ENCODE peak calls at places on chromosomes 16 and 17, in nine cellular contexts. W is AG10803; Y is GM13976; U is foreskin keratinocyte; J is thoracic aorta; A is A549; C is CD4-positive, alpha-beta T cell; N is progenitor cell of endocrine pancreas; P is D721Med. B is an unnamed sample.

GRCh38 chr16:17380613-17381012 is 90.1 kb downstream of the XYLT1 start:
- DNase-seq in W (peak), Y (no peak), U (no peak), J (no peak), A (no peak), C (no peak), N (no peak), P (no peak), B (no peak)

GRCh38 chr17:75707096-75707720 is 14.1 kb upstream of the ITGB4 start:
- DNase-seq in W (no peak), Y (no peak), U (no peak), J (no peak), A (peak), C (no peak), N (no peak), P (no peak), B (no peak)

GRCh38 chr16:77273815-77274214 is 74.6 kb downstream of the SYCE1L start:
- DNase-seq in W (peak), Y (no peak), U (no peak), J (no peak), A (no peak), C (no peak), N (no peak), P (no peak), B (no peak)

GRCh38 chr17:73594025-73594424 is 50.2 kb downstream of the SDK2 start:
- DNase-seq in W (no peak), Y (no peak), U (no peak), J (no peak), A (no peak), C (no peak), N (no peak), P (no peak), B (no peak)

GRCh38 chr17:55705847-55706246 is 16.8 kb downstream of the TMEM100 start:
- DNase-seq in W (no peak), Y (peak), U (no peak), J (no peak), A (peak), C (no peak), N (no peak), P (no peak), B (no peak)

GRCh38 chr17:29135464-29135863 is 44.7 kb downstream of the MYO18A start:
- DNase-seq in W (no peak), Y (no peak), U (no peak), J (no peak), A (no peak), C (no peak), N (no peak), P (no peak), B (peak)

GRCh38 chr16:51949260-51949659 is 597.7 kb downstream of the TOX3 start:
- DNase-seq in W (no peak), Y (no peak), U (no peak), J (no peak), A (no peak), C (no peak), N (no peak), P (no peak), B (no peak)

GRCh38 chr17:76204277-76204676 is 36.0 kb downstream of the RNF157 start:
- DNase-seq in W (peak), Y (no peak), U (peak), J (no peak), A (peak), C (no peak), N (no peak), P (no peak), B (no peak)

GRCh38 chr17:15263206-15263579 is 1.9 kb downstream of the PMP22 start:
- DNase-seq in W (peak), Y (no peak), U (no peak), J (peak), A (peak), C (no peak), N (no peak), P (no peak), B (no peak)

GRCh38 chr16:3952342-3953131 is 72.0 kb upstream of the CREBBP start:
- DNase-seq in W (peak), Y (peak), U (no peak), J (peak), A (no peak), C (no peak), N (no peak), P (no peak), B (no peak)

GRCh38 chr17:80832266-80832676 is 159.4 kb upstream of the CHMP6 start:
- DNase-seq in W (peak), Y (no peak), U (no peak), J (no peak), A (peak), C (no peak), N (no peak), P (peak), B (no peak)

GRCh38 chr17:5413682-5414081 is 5.8 kb downstream of the NUP88 start:
- DNase-seq in W (peak), Y (no peak), U (peak), J (no peak), A (no peak), C (no peak), N (no peak), P (no peak), B (no peak)

GRCh38 chr16:71726491-71727319 is 2.2 kb upstream of the PHLPP2 start:
- DNase-seq in W (peak), Y (peak), U (no peak), J (no peak), A (no peak), C (no peak), N (no peak), P (no peak), B (no peak)

GRCh38 chr17:28792877-28793666 is 49.3 kb downstream of the TRAF4 start:
- DNase-seq in W (no peak), Y (no peak), U (no peak), J (no peak), A (no peak), C (no peak), N (no peak), P (no peak), B (no peak)

GRCh38 chr17:29784661-29785060 is 145.4 kb downstream of the SSH2 start:
- DNase-seq in W (peak), Y (no peak), U (no peak), J (no peak), A (peak), C (no peak), N (no peak), P (no peak), B (no peak)

GRCh38 chr16:87996962-87997880 is 46.0 kb downstream of the BANP start:
- DNase-seq in W (peak), Y (no peak), U (no peak), J (no peak), A (no peak), C (no peak), N (no peak), P (no peak), B (no peak)

GRCh38 chr17:74227681-74228080 is 14.3 kb downstream of the TTYH2 start:
- DNase-seq in W (no peak), Y (no peak), U (no peak), J (no peak), A (no peak), C (no peak), N (no peak), P (no peak), B (no peak)

GRCh38 chr17:69198238-69198637 is 30.4 kb downstream of the ABCA10 start:
- DNase-seq in W (no peak), Y (no peak), U (no peak), J (no peak), A (no peak), C (no peak), N (no peak), P (no peak), B (no peak)

GRCh38 chr17:51617876-51618455 is 357.6 kb downstream of the UTP18 start:
- DNase-seq in W (no peak), Y (no peak), U (no peak), J (no peak), A (no peak), C (no peak), N (no peak), P (peak), B (no peak)

GRCh38 chr17:15271731-15272130 is 6.6 kb upstream of the PMP22 start:
- DNase-seq in W (no peak), Y (no peak), U (no peak), J (no peak), A (no peak), C (no peak), N (no peak), P (no peak), B (no peak)

GRCh38 chr17:56973520-56973919 is 4.4 kb upstream of the SCPEP1 start:
- DNase-seq in W (no peak), Y (no peak), U (peak), J (no peak), A (no peak), C (no peak), N (no peak), P (no peak), B (no peak)

GRCh38 chr16:89009343-89010209 is 32.6 kb upstream of the CBFA2T3 start:
- DNase-seq in W (no peak), Y (peak), U (no peak), J (no peak), A (no peak), C (peak), N (peak), P (no peak), B (no peak)

GRCh38 chr17:9818760-9819159 is 3.1 kb downstream of the GSG1L2 start:
- DNase-seq in W (no peak), Y (no peak), U (no peak), J (no peak), A (no peak), C (no peak), N (no peak), P (no peak), B (no peak)

GRCh38 chr16:85625053-85625452 is 11.9 kb downstream of the GSE1 start:
- DNase-seq in W (no peak), Y (no peak), U (no peak), J (no peak), A (no peak), C (no peak), N (no peak), P (peak), B (peak)

GRCh38 chr17:41680426-41681040 is 8.2 kb upstream of the EIF1 start:
- DNase-seq in W (no peak), Y (no peak), U (no peak), J (no peak), A (no peak), C (no peak), N (no peak), P (no peak), B (peak)

GRCh38 chr17:17900615-17901520 is 64.1 kb upstream of the SREBF1 start:
- DNase-seq in W (peak), Y (no peak), U (no peak), J (peak), A (peak), C (no peak), N (no peak), P (no peak), B (no peak)

GRCh38 chr16:66275795-66276428 is 90.6 kb upstream of the CDH5 start:
- DNase-seq in W (peak), Y (peak), U (peak), J (no peak), A (peak), C (no peak), N (peak), P (no peak), B (no peak)

GRCh38 chr16:2163211-2163881 is 7.8 kb downstream of the TRAF7 start:
- DNase-seq in W (no peak), Y (no peak), U (peak), J (no peak), A (no peak), C (no peak), N (no peak), P (no peak), B (no peak)

GRCh38 chr17:946510-947236 is 32.9 kb downstream of the NXN start:
- DNase-seq in W (no peak), Y (no peak), U (no peak), J (no peak), A (no peak), C (no peak), N (no peak), P (no peak), B (no peak)

GRCh38 chr16:55392701-55393100 is 68.7 kb downstream of the IRX6 start:
- DNase-seq in W (no peak), Y (no peak), U (peak), J (no peak), A (no peak), C (no peak), N (no peak), P (no peak), B (no peak)

GRCh38 chr17:46264456-46265198 is 30.3 kb upstream of the LRRC37A start:
- DNase-seq in W (peak), Y (no peak), U (peak), J (no peak), A (peak), C (peak), N (no peak), P (no peak), B (no peak)

GRCh38 chr17:33944412-33944811 is 310.7 kb upstream of the CCL2 start:
- DNase-seq in W (no peak), Y (no peak), U (no peak), J (no peak), A (no peak), C (no peak), N (no peak), P (no peak), B (no peak)

GRCh38 chr16:56606688-56607618 is 1.4 kb upstream of the MT2A start:
- DNase-seq in W (peak), Y (no peak), U (peak), J (peak), A (peak), C (no peak), N (no peak), P (no peak), B (no peak)

GRCh38 chr17:8835106-8835505 is 32.4 kb downstream of the PIK3R6 start:
- DNase-seq in W (no peak), Y (no peak), U (no peak), J (no peak), A (no peak), C (no peak), N (no peak), P (no peak), B (no peak)

GRCh38 chr16:22054847-22055590 is 37.3 kb upstream of the VWA3A start:
- DNase-seq in W (no peak), Y (no peak), U (no peak), J (no peak), A (no peak), C (no peak), N (no peak), P (no peak), B (no peak)

GRCh38 chr16:22050963-22051362 is 41.4 kb upstream of the VWA3A start:
- DNase-seq in W (no peak), Y (no peak), U (no peak), J (no peak), A (no peak), C (no peak), N (no peak), P (no peak), B (no peak)

GRCh38 chr16:22053921-22054341 is 38.4 kb upstream of the VWA3A start:
- DNase-seq in W (no peak), Y (no peak), U (no peak), J (no peak), A (no peak), C (no peak), N (no peak), P (no peak), B (no peak)

GRCh38 chr16:22052985-22053384 is 39.4 kb upstream of the VWA3A start:
- DNase-seq in W (no peak), Y (no peak), U (no peak), J (no peak), A (no peak), C (no peak), N (no peak), P (no peak), B (no peak)

GRCh38 chr16:22055881-22056280 is 36.5 kb upstream of the VWA3A start:
- DNase-seq in W (no peak), Y (no peak), U (no peak), J (no peak), A (no peak), C (no peak), N (no peak), P (no peak), B (peak)
- TF ChIP-seq CTCF in W (no peak), Y (no peak), U (peak), J (no peak), A (no peak), C (no peak), N (peak), P (peak), B (no peak)

DNA sequence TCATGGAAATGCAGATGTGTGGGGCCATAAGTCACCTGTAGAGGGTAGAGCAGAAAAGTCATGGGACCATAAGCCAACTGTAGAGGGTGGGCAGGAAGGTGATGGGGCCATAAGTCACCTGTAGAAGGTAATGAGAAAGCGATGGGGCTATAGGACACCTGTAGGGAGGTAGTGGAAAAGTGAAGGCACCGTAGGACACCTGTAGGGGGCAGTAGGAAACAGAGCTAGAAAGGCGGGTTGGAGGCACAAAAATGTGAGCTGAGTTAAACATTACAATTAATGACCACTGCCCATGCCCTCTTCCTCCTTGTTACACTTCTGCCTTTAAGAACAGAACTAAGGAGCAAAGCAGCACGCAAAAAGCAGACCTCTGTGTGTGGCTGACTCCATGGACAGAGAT is 150.1 kb downstream of the SHISA6 start:
- DNase-seq in W (no peak), Y (no peak), U (no peak), J (no peak), A (no peak), C (no peak), N (no peak), P (no peak), B (no peak)
- TF ChIP-seq CTCF in W (no peak), Y (no peak), U (no peak), J (no peak), A (no peak), C (no peak), N (peak), P (no peak), B (peak)

GRCh38 chr16:64365448-64365858 is 756.4 kb downstream of the CDH11 start:
- DNase-seq in W (peak), Y (no peak), U (no peak), J (no peak), A (no peak), C (no peak), N (no peak), P (no peak), B (no peak)

GRCh38 chr16:64364894-64365293 is 757.0 kb downstream of the CDH11 start:
- DNase-seq in W (no peak), Y (no peak), U (no peak), J (no peak), A (no peak), C (no peak), N (no peak), P (no peak), B (no peak)

GRCh38 chr16:64363039-64363438 is 758.8 kb downstream of the CDH11 start:
- DNase-seq in W (no peak), Y (no peak), U (no peak), J (no peak), A (no peak), C (no peak), N (no peak), P (no peak), B (no peak)

GRCh38 chr16:64356267-64356666 is 765.6 kb downstream of the CDH11 start:
- DNase-seq in W (peak), Y (no peak), U (peak), J (no peak), A (no peak), C (no peak), N (no peak), P (no peak), B (no peak)

GRCh38 chr16:64362193-64362592 is 759.7 kb downstream of the CDH11 start:
- DNase-seq in W (peak), Y (no peak), U (peak), J (no peak), A (no peak), C (no peak), N (no peak), P (no peak), B (no peak)
- TF ChIP-seq CTCF in W (no peak), Y (no peak), U (no peak), J (no peak), A (no peak), C (no peak), N (no peak), P (no peak), B (no peak)

DNA sequence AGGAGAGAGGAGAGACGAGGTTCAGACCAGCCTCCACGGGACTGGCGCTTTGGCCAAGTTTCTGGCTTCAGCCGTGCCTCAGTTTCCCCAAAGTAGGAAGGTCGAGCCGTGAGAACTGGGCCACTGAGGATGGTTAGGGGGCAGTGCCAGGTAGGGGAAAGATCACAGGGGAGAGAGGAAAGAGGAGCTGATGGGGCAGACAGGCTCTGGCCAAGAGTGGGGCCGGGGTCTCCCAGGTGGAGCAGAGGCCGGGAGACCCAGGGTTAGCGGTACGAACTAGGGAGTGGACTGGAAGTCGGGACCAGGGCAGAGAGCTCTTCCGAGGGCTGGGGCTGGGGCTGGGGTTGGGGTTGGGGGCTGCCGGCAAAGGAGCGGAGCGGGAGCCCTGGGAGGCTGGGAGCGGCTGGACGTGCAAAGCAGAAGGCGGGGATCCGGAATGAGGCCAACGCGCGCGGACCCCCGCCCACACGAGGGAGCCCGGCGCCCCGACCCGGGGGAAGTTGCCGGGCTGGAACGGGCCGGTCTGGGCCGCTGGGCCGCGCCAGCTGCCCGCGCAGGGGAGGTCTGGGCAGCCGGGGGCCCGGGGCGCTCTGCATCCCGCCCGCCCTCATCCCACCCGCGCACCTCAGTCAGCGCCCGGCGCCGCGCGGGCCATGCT is 446 bp downstream of the ST3GAL2 start:
- DNase-seq in W (no peak), Y (no peak), U (no peak), J (no peak), A (no peak), C (no peak), N (peak), P (no peak), B (peak)
- TF ChIP-seq CTCF in W (no peak), Y (no peak), U (no peak), J (no peak), A (no peak), C (no peak), N (no peak), P (no peak), B (no peak)

DNA sequence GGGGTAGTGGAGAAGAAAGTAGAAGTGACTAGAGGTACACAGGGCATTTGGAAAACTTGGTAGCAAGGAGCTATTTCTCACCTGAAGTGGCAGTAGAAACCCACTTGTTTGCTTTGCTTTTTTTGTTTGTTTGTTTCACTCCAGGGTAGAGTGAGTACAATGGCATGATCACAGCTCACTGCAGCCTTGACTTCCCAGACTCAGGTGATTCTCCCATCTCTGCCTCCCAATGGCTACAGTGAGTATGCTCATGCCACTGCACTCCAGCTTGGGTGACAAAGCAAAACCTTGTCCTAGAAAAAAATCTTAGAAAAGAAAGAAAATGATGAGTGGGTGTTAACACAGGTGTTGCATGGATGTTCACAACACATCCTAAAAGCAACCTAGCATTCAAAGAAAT is 40.4 kb downstream of the SCNN1G start:
- DNase-seq in W (no peak), Y (no peak), U (no peak), J (no peak), A (no peak), C (no peak), N (no peak), P (no peak), B (no peak)
- TF ChIP-seq CTCF in W (no peak), Y (no peak), U (no peak), J (no peak), A (no peak), C (no peak), N (no peak), P (no peak), B (no peak)

B was measured in glutamatergic neuron.